ENCODE peak calls at places on chromosomes 1 and 21, in nine cellular contexts. One of them, this sample, is unnamed. For H3K9me3, the result is how much of the 10 kb centered on the place peaks cover.

GRCh38 chr1:90724926-90725325 is 7.8 kb upstream of the BARHL2 start:
- DNase-seq in heart left ventricle: no peak
- DNase-seq in adrenal gland: no peak
- DNase-seq in stomach: no peak
- DNase-seq in testis: no peak
- DNase-seq in HCT116: no peak
- DNase-seq in A549: no peak
- DNase-seq in spleen: no peak
- DNase-seq in right lobe of liver: no peak
- DNase-seq in this sample: no peak

GRCh38 chr1:178724734-178725602 is at the start of gene RALGPS2:
- DNase-seq in heart left ventricle: peak
- DNase-seq in adrenal gland: peak
- DNase-seq in stomach: peak
- DNase-seq in testis: peak
- DNase-seq in HCT116: no peak
- DNase-seq in A549: peak
- DNase-seq in spleen: peak
- DNase-seq in right lobe of liver: peak
- DNase-seq in this sample: peak

GRCh38 chr1:19044975-19045831 is 88.7 kb upstream of the IFFO2 start:
- DNase-seq in heart left ventricle: no peak
- DNase-seq in adrenal gland: no peak
- DNase-seq in stomach: no peak
- DNase-seq in testis: no peak
- DNase-seq in HCT116: no peak
- DNase-seq in A549: no peak
- DNase-seq in spleen: peak
- DNase-seq in right lobe of liver: peak
- DNase-seq in this sample: no peak

GRCh38 chr1:43238104-43238503 is 31.7 kb upstream of the TMEM125 start:
- DNase-seq in heart left ventricle: peak
- DNase-seq in adrenal gland: peak
- DNase-seq in stomach: peak
- DNase-seq in testis: peak
- DNase-seq in HCT116: peak
- DNase-seq in A549: peak
- DNase-seq in spleen: no peak
- DNase-seq in right lobe of liver: peak
- DNase-seq in this sample: no peak

GRCh38 chr1:110513511-110513910 is 5.5 kb downstream of the KCNA10 start:
- DNase-seq in heart left ventricle: no peak
- DNase-seq in adrenal gland: no peak
- DNase-seq in stomach: no peak
- DNase-seq in testis: no peak
- DNase-seq in HCT116: no peak
- DNase-seq in A549: no peak
- DNase-seq in spleen: no peak
- DNase-seq in right lobe of liver: no peak
- DNase-seq in this sample: no peak

GRCh38 chr1:149917590-149918144 is at the start of gene SV2A:
- DNase-seq in heart left ventricle: no peak
- DNase-seq in adrenal gland: peak
- DNase-seq in stomach: peak
- DNase-seq in testis: no peak
- DNase-seq in HCT116: no peak
- DNase-seq in A549: no peak
- DNase-seq in spleen: no peak
- DNase-seq in right lobe of liver: no peak
- DNase-seq in this sample: peak

GRCh38 chr1:227894306-227894721 is 53.4 kb downstream of the WNT9A start:
- DNase-seq in heart left ventricle: peak
- DNase-seq in adrenal gland: peak
- DNase-seq in stomach: peak
- DNase-seq in testis: peak
- DNase-seq in HCT116: no peak
- DNase-seq in A549: no peak
- DNase-seq in spleen: no peak
- DNase-seq in right lobe of liver: no peak
- DNase-seq in this sample: no peak

GRCh38 chr21:42532466-42533181 is 19.0 kb downstream of the SLC37A1 start:
- DNase-seq in heart left ventricle: peak
- DNase-seq in adrenal gland: peak
- DNase-seq in stomach: peak
- DNase-seq in testis: peak
- DNase-seq in HCT116: no peak
- DNase-seq in A549: no peak
- DNase-seq in spleen: peak
- DNase-seq in right lobe of liver: peak
- DNase-seq in this sample: peak

GRCh38 chr1:26739251-26739914 is 43.6 kb downstream of the ARID1A start:
- DNase-seq in heart left ventricle: no peak
- DNase-seq in adrenal gland: no peak
- DNase-seq in stomach: no peak
- DNase-seq in testis: no peak
- DNase-seq in HCT116: no peak
- DNase-seq in A549: no peak
- DNase-seq in spleen: no peak
- DNase-seq in right lobe of liver: no peak
- DNase-seq in this sample: no peak

GRCh38 chr1:97726386-97726785 is 194.4 kb downstream of the DPYD start:
- DNase-seq in heart left ventricle: no peak
- DNase-seq in adrenal gland: no peak
- DNase-seq in stomach: no peak
- DNase-seq in testis: no peak
- DNase-seq in HCT116: no peak
- DNase-seq in A549: no peak
- DNase-seq in spleen: no peak
- DNase-seq in right lobe of liver: no peak
- DNase-seq in this sample: no peak

GRCh38 chr1:97721221-97721620 is 199.6 kb downstream of the DPYD start:
- DNase-seq in heart left ventricle: no peak
- DNase-seq in adrenal gland: no peak
- DNase-seq in stomach: no peak
- DNase-seq in testis: no peak
- DNase-seq in HCT116: no peak
- DNase-seq in A549: no peak
- DNase-seq in spleen: no peak
- DNase-seq in right lobe of liver: no peak
- DNase-seq in this sample: no peak

GRCh38 chr1:97730271-97730670 is 190.6 kb downstream of the DPYD start:
- DNase-seq in heart left ventricle: no peak
- DNase-seq in adrenal gland: no peak
- DNase-seq in stomach: no peak
- DNase-seq in testis: no peak
- DNase-seq in HCT116: no peak
- DNase-seq in A549: no peak
- DNase-seq in spleen: no peak
- DNase-seq in right lobe of liver: no peak
- DNase-seq in this sample: no peak

DNA sequence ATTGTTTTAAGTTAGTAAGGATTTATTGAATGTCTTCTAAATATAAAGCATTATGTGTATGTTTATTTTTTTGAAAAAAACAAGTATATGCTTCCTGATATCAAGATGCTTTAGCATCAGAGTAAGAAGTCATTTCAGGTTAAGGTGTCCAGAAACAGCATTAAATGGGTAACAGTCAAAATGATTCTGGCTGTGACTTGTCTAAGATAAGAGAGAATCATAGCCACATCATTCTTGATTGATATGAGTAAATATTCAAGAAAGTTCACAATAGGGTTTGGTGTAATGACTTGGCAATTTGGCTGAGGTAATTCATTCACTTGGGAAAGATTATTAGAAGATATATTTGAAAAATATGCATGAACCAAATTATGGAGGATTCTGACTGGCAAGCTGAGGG is 193.8 kb downstream of the DPYD start:
- DNase-seq in heart left ventricle: no peak
- DNase-seq in adrenal gland: no peak
- DNase-seq in stomach: no peak
- DNase-seq in testis: no peak
- DNase-seq in HCT116: no peak
- DNase-seq in A549: no peak
- DNase-seq in spleen: no peak
- DNase-seq in right lobe of liver: no peak
- DNase-seq in this sample: no peak
- H3K9me3 ChIP-seq in heart left ventricle: under half
- H3K9me3 ChIP-seq in adrenal gland: under half
- H3K9me3 ChIP-seq in stomach: under half
- H3K9me3 ChIP-seq in testis: under half
- H3K9me3 ChIP-seq in HCT116: under half
- H3K9me3 ChIP-seq in A549: under half
- H3K9me3 ChIP-seq in spleen: under half
- H3K9me3 ChIP-seq in right lobe of liver: under half
- H3K9me3 ChIP-seq in this sample: under half

GRCh38 chr1:31955917-31956736 is 18.0 kb upstream of the PTP4A2 start:
- DNase-seq in heart left ventricle: peak
- DNase-seq in adrenal gland: peak
- DNase-seq in stomach: peak
- DNase-seq in testis: peak
- DNase-seq in HCT116: peak
- DNase-seq in A549: peak
- DNase-seq in spleen: peak
- DNase-seq in right lobe of liver: peak
- DNase-seq in this sample: peak
- TF ChIP-seq POLR2A in heart left ventricle: no peak
- TF ChIP-seq POLR2A in adrenal gland: peak
- TF ChIP-seq POLR2A in stomach: no peak
- TF ChIP-seq POLR2A in testis: no peak
- TF ChIP-seq POLR2A in HCT116: no peak
- TF ChIP-seq POLR2A in A549: no peak
- TF ChIP-seq POLR2A in spleen: no peak
- TF ChIP-seq POLR2A in right lobe of liver: peak
- TF ChIP-seq POLR2A in this sample: no peak

DNA sequence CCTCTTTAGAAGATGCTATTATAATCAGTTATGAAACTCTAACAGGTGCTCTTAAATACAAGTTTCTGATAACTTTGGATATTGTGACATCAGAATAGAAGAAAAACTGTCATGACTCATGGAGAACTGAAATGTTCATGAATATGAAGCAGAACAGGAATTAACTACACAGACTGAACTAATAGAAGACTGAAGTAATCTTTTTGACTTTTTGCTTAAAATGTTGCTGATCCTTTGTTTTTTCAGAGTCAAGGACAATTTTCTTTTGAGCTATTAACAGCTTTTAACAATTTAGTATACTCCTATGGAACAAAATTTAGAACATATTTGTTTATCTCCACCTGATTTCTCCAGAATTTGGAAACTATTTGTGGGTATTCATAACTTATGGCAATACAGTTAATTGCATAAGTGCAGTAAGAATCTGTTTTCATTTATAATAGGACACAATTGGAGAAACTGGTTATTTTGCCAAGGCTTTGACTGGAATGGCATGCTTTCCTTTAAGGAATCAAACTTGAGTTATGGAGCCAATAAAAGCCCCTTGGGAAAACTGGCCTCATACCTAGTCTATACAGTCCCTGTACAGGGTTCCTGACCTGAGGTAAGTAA is 18.7 kb upstream of the PLA2G5 start:
- DNase-seq in heart left ventricle: no peak
- DNase-seq in adrenal gland: no peak
- DNase-seq in stomach: no peak
- DNase-seq in testis: no peak
- DNase-seq in HCT116: no peak
- DNase-seq in A549: no peak
- DNase-seq in spleen: no peak
- DNase-seq in right lobe of liver: no peak
- DNase-seq in this sample: no peak
- H3K9me3 ChIP-seq in heart left ventricle: under half
- H3K9me3 ChIP-seq in adrenal gland: under half
- H3K9me3 ChIP-seq in stomach: under half
- H3K9me3 ChIP-seq in testis: under half
- H3K9me3 ChIP-seq in HCT116: under half
- H3K9me3 ChIP-seq in A549: under half
- H3K9me3 ChIP-seq in spleen: under half
- H3K9me3 ChIP-seq in right lobe of liver: under half
- H3K9me3 ChIP-seq in this sample: under half

GRCh38 chr1:235614442-235614954 is 35.1 kb downstream of the GNG4 start:
- DNase-seq in heart left ventricle: no peak
- DNase-seq in adrenal gland: no peak
- DNase-seq in stomach: no peak
- DNase-seq in testis: no peak
- DNase-seq in HCT116: no peak
- DNase-seq in A549: no peak
- DNase-seq in spleen: no peak
- DNase-seq in right lobe of liver: no peak
- DNase-seq in this sample: no peak

GRCh38 chr1:235612761-235613160 is 36.8 kb downstream of the GNG4 start:
- DNase-seq in heart left ventricle: no peak
- DNase-seq in adrenal gland: no peak
- DNase-seq in stomach: no peak
- DNase-seq in testis: no peak
- DNase-seq in HCT116: no peak
- DNase-seq in A549: no peak
- DNase-seq in spleen: no peak
- DNase-seq in right lobe of liver: no peak
- DNase-seq in this sample: no peak

GRCh38 chr1:235617140-235617539 is 32.4 kb downstream of the GNG4 start:
- DNase-seq in heart left ventricle: no peak
- DNase-seq in adrenal gland: no peak
- DNase-seq in stomach: no peak
- DNase-seq in testis: no peak
- DNase-seq in HCT116: no peak
- DNase-seq in A549: no peak
- DNase-seq in spleen: no peak
- DNase-seq in right lobe of liver: no peak
- DNase-seq in this sample: no peak

GRCh38 chr1:235613617-235614016 is 36.0 kb downstream of the GNG4 start:
- DNase-seq in heart left ventricle: no peak
- DNase-seq in adrenal gland: no peak
- DNase-seq in stomach: no peak
- DNase-seq in testis: no peak
- DNase-seq in HCT116: no peak
- DNase-seq in A549: no peak
- DNase-seq in spleen: no peak
- DNase-seq in right lobe of liver: no peak
- DNase-seq in this sample: no peak

GRCh38 chr1:235617808-235618207 is 31.8 kb downstream of the GNG4 start:
- DNase-seq in heart left ventricle: no peak
- DNase-seq in adrenal gland: no peak
- DNase-seq in stomach: no peak
- DNase-seq in testis: no peak
- DNase-seq in HCT116: no peak
- DNase-seq in A549: no peak
- DNase-seq in spleen: no peak
- DNase-seq in right lobe of liver: no peak
- DNase-seq in this sample: no peak
- TF ChIP-seq POLR2A in heart left ventricle: no peak
- TF ChIP-seq POLR2A in adrenal gland: no peak
- TF ChIP-seq POLR2A in stomach: no peak
- TF ChIP-seq POLR2A in testis: no peak
- TF ChIP-seq POLR2A in HCT116: no peak
- TF ChIP-seq POLR2A in A549: no peak
- TF ChIP-seq POLR2A in spleen: no peak
- TF ChIP-seq POLR2A in right lobe of liver: no peak
- TF ChIP-seq POLR2A in this sample: no peak

GRCh38 chr1:34511802-34512201 is 243.0 kb upstream of the GJB5 start:
- DNase-seq in heart left ventricle: no peak
- DNase-seq in adrenal gland: no peak
- DNase-seq in stomach: no peak
- DNase-seq in testis: no peak
- DNase-seq in HCT116: no peak
- DNase-seq in A549: no peak
- DNase-seq in spleen: no peak
- DNase-seq in right lobe of liver: no peak
- DNase-seq in this sample: no peak
- H3K9me3 ChIP-seq in heart left ventricle: under half
- H3K9me3 ChIP-seq in adrenal gland: under half
- H3K9me3 ChIP-seq in stomach: under half
- H3K9me3 ChIP-seq in testis: under half
- H3K9me3 ChIP-seq in HCT116: under half
- H3K9me3 ChIP-seq in A549: under half
- H3K9me3 ChIP-seq in spleen: half or more
- H3K9me3 ChIP-seq in right lobe of liver: under half
- H3K9me3 ChIP-seq in this sample: under half